ENCODE peak calls at places on chromosomes 7 and 10, in five cellular contexts. O is astrocyte of the spinal cord; I is stimulated activated CD8-positive, alpha-beta memory T cell treated with anti-CD3 and anti-CD28 coated beads, Interleukin-12 subunit alpha, Interleukin-12 subunit beta, amount 100 ng/mL, for 4 hours; N is mammary epithelial cell; X is naive thymus-derived CD8-positive, alpha-beta T cell. C is an unnamed sample.

GRCh38 chr10:61761825-61762217 is 99.1 kb downstream of the CABCOCO1 start:
- DNase-seq in O (no peak), I (no peak), N (peak), X (no peak), C (no peak)

GRCh38 chr7:120832803-120833202 is 25.1 kb downstream of the TSPAN12 start:
- DNase-seq in O (no peak), I (no peak), N (no peak), X (no peak), C (no peak)

GRCh38 chr7:38318803-38319416 is 45.5 kb upstream of the TARP start:
- DNase-seq in O (peak), I (no peak), N (peak), X (no peak), C (peak)

GRCh38 chr7:151666886-151667285 is 147.2 kb upstream of the RHEB start:
- DNase-seq in O (no peak), I (no peak), N (no peak), X (no peak), C (no peak)

GRCh38 chr10:69815099-69815498 is 13.4 kb downstream of the COL13A1 start:
- DNase-seq in O (no peak), I (no peak), N (no peak), X (no peak), C (no peak)

GRCh38 chr10:102431452-102432124 is 786 bp downstream of the CUEDC2 start:
- DNase-seq in O (no peak), I (no peak), N (no peak), X (no peak), C (peak)

GRCh38 chr7:108604685-108605077 is 35.0 kb downstream of the DNAJB9 start:
- DNase-seq in O (no peak), I (no peak), N (no peak), X (no peak), C (no peak)

GRCh38 chr10:85607296-85607695 is 759.3 kb downstream of the GRID1 start:
- DNase-seq in O (no peak), I (no peak), N (no peak), X (no peak), C (no peak)

GRCh38 chr7:100706672-100707311 is 871 bp downstream of the POP7 start:
- DNase-seq in O (no peak), I (no peak), N (no peak), X (no peak), C (no peak)

GRCh38 chr10:71201921-71202713 is 10.3 kb upstream of the UNC5B start:
- DNase-seq in O (no peak), I (no peak), N (no peak), X (no peak), C (no peak)

GRCh38 chr7:6160191-6160623 is 112.2 kb downstream of the CYTH3 start:
- DNase-seq in O (peak), I (no peak), N (peak), X (no peak), C (peak)

GRCh38 chr7:95435422-95435780 is 573 bp upstream of the PON2 start:
- DNase-seq in O (no peak), I (no peak), N (no peak), X (no peak), C (no peak)

GRCh38 chr7:117157121-117157870 is 165.6 kb downstream of the WNT2 start:
- DNase-seq in O (peak), I (no peak), N (peak), X (no peak), C (peak)